ENCODE peak calls at places on chromosomes 13 and 19, in six cellular contexts. N is Panc1, I is GM06990, M is fibroblast of lung, A is cardiac fibroblast, U is fibroblast of mammary gland. X is an unnamed sample.

GRCh38 chr13:110126391-110126961 is 180.5 kb downstream of the COL4A1 start:
- DNase-seq in N (no peak), I (peak; percentile 35), M (peak; percentile 95), A (peak; percentile 94), U (peak; percentile 97), X (no peak)

GRCh38 chr13:24215007-24215633 is 54.6 kb downstream of the SPATA13 start:
- DNase-seq in N (no peak), I (no peak), M (no peak), A (no peak), U (no peak), X (no peak)

GRCh38 chr13:99970761-99971575 is 599 bp downstream of the ZIC5 start:
- DNase-seq in N (no peak), I (no peak), M (no peak), A (no peak), U (no peak), X (no peak)

GRCh38 chr19:23436944-23437343 is 41.7 kb upstream of the ZNF91 start:
- DNase-seq in N (no peak), I (no peak), M (no peak), A (no peak), U (peak; percentile 2), X (no peak)

GRCh38 chr19:7255119-7255518 is 39.1 kb downstream of the INSR start:
- DNase-seq in N (no peak), I (no peak), M (no peak), A (no peak), U (no peak), X (no peak)

GRCh38 chr13:62838891-62839290 is 1423.2 kb upstream of the PCDH20 start:
- DNase-seq in N (no peak), I (no peak), M (no peak), A (no peak), U (no peak), X (no peak)

GRCh38 chr19:39752390-39752789 is 14.6 kb upstream of the CLC start:
- DNase-seq in N (no peak), I (no peak), M (no peak), A (no peak), U (no peak), X (no peak)

GRCh38 chr19:51354742-51355148 is 11.4 kb downstream of the ETFB start:
- DNase-seq in N (no peak), I (no peak), M (peak; percentile 13), A (peak; percentile 61), U (no peak), X (no peak)

GRCh38 chr13:44109986-44110640 is 230.4 kb downstream of the LACC1 start:
- DNase-seq in N (no peak), I (no peak), M (no peak), A (no peak), U (no peak), X (no peak)

GRCh38 chr19:58252102-58252685 is 23.5 kb downstream of the ZNF544 start:
- DNase-seq in N (no peak), I (no peak), M (no peak), A (no peak), U (peak; percentile 31), X (no peak)

GRCh38 chr13:71408416-71408815 is 458.6 kb downstream of the DACH1 start:
- DNase-seq in N (no peak), I (no peak), M (no peak), A (no peak), U (no peak), X (no peak)

GRCh38 chr13:83824120-83824519 is 58.2 kb downstream of the SLITRK1 start:
- DNase-seq in N (no peak), I (no peak), M (no peak), A (no peak), U (no peak), X (no peak)

GRCh38 chr13:20001351-20001750 is 42.8 kb downstream of the ZMYM2 start:
- DNase-seq in N (no peak), I (no peak), M (peak; percentile 29), A (peak; percentile 19), U (no peak), X (no peak)

GRCh38 chr13:94987869-94988268 is 275.5 kb upstream of the SOX21 start:
- DNase-seq in N (no peak), I (no peak), M (no peak), A (no peak), U (peak; percentile 76), X (no peak)

GRCh38 chr19:50500753-50501151 is 10.2 kb downstream of the JOSD2 start:
- DNase-seq in N (no peak), I (no peak), M (no peak), A (no peak), U (no peak), X (no peak)

GRCh38 chr19:53365899-53366493 is 491 bp downstream of the ZNF525 start:
- DNase-seq in N (no peak), I (no peak), M (no peak), A (peak; percentile 17), U (no peak), X (no peak)

GRCh38 chr19:43527860-43528622 is 1.0 kb upstream of the ETHE1 start:
- DNase-seq in N (no peak), I (no peak), M (no peak), A (no peak), U (peak; percentile 44), X (no peak)

GRCh38 chr19:49639401-49640112 is 386 bp downstream of the RRAS start:
- DNase-seq in N (no peak), I (no peak), M (no peak), A (no peak), U (no peak), X (no peak)

GRCh38 chr19:27911122-27911898 is 1301.6 kb downstream of the UQCRFS1 start:
- DNase-seq in N (no peak), I (no peak), M (no peak), A (no peak), U (no peak), X (no peak)

GRCh38 chr19:46299695-46300094 is 2.9 kb downstream of the HIF3A start:
- DNase-seq in N (no peak), I (no peak), M (no peak), A (no peak), U (no peak), X (no peak)

GRCh38 chr13:48831248-48831647 is 144.5 kb upstream of the FNDC3A start:
- DNase-seq in N (no peak), I (no peak), M (no peak), A (peak; percentile 21), U (peak; percentile 44), X (no peak)

GRCh38 chr13:104522235-104523072 is 1456.2 kb upstream of the SLC10A2 start:
- DNase-seq in N (no peak), I (no peak), M (no peak), A (no peak), U (no peak), X (no peak)

GRCh38 chr19:58326914-58327726 is at the start of gene ZSCAN22:
- DNase-seq in N (peak; percentile 88), I (peak; percentile 93), M (peak; percentile 97), A (peak; percentile 96), U (peak; percentile 96), X (peak; percentile 97)

DNA sequence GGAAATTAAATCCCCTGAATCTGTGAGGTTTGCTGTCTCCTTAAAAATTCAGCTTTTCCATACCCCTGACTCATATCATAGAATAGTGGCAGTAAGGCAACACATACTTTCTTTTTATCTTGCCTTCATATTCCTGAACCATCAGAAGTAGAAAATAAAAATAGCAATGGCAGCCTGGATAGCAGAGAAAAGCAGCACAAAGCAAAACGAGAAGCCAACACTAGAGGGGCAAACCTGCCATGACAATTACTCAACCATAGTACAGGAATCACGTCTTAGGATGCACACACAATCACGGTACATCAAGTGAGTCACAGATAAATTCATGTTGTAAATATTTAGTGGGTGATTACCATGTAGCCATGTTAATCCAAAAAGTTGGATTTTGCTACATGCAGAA is 343.0 kb downstream of the ITGBL1 start:
- DNase-seq in N (no peak), I (no peak), M (no peak), A (no peak), U (peak; percentile 8), X (no peak)
- TF ChIP-seq CTCF in N (no peak), I (no peak), M (no peak), A (no peak), U (no peak), X (no peak)

GRCh38 chr13:34076943-34077703 is 259.2 kb downstream of the RFC3 start:
- DNase-seq in N (no peak), I (no peak), M (peak; percentile 52), A (peak; percentile 54), U (peak; percentile 39), X (no peak)
- TF ChIP-seq CTCF in N (peak; percentile 66), I (peak; percentile 59), M (peak; percentile 51), A (peak; percentile 62), U (peak; percentile 69), X (peak; percentile 7)

GRCh38 chr19:2722541-2723344 is 1.6 kb upstream of the DIRAS1 start:
- DNase-seq in N (no peak), I (no peak), M (peak; percentile 67), A (peak; percentile 84), U (peak; percentile 77), X (no peak)

GRCh38 chr19:2723345-2723715 is 2.2 kb upstream of the DIRAS1 start:
- DNase-seq in N (no peak), I (no peak), M (no peak), A (no peak), U (no peak), X (no peak)

GRCh38 chr19:2723747-2724146 is 2.6 kb upstream of the DIRAS1 start:
- DNase-seq in N (no peak), I (no peak), M (no peak), A (no peak), U (no peak), X (no peak)

GRCh38 chr19:2726160-2726855 is 5.1 kb upstream of the DIRAS1 start:
- DNase-seq in N (no peak), I (no peak), M (no peak), A (no peak), U (no peak), X (no peak)

DNA sequence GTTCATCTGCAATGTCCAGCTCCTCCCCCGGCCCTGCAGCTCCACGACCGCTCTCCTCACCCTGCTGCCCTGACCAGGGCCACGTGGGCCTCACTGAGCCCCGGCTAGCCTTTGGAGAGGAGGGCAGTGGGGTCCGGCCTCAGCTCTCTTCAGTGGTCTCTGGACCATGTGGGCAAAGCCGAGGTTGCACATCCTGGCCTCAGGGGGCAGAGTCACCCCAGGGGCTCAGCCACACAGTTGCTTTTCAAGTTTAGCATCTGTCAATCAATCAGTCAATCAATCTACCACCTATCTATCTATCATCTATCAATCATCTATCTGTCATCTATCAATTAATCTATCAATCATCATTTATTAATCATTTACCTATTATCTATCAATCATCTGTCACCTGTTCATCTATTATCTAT is 3.0 kb upstream of the DIRAS1 start:
- DNase-seq in N (no peak), I (no peak), M (no peak), A (no peak), U (no peak), X (no peak)
- TF ChIP-seq CTCF in N (no peak), I (peak; percentile 23), M (peak; percentile 6), A (no peak), U (peak; percentile 5), X (no peak)

DNA sequence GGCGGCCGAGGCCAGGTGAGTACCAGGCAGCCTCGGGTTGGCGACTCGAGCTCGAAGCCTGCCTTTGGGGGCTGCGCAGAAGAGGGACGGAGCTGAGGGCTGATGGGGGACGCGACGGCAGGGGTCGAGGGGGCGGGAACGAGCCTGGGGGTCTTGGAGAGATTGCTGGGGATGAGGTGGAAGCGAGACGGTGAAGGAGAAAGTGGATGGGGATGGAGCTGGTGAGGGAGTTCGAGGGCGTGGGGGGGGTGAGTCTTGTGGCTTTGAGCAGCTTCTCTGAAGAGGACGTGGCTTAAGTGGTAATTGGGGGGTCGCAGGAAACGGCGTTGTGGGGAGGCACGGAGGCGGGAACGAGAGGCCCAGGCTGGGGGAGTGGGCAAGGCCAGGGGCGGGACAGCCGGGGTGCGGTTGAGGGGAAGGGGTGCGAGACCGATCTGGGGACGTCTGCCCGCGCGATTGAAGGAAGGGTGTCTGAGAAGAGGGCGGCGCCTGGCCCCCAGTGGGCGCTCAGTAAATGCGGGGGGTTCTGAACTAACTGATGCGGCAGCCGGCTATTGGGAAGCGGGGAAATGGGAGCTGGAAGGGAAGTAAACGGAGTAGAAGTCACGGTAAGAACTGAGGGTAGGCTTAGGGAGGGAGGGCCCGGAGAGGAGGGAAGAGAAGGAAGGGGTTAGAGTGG is 422 bp downstream of the MYO9B start:
- DNase-seq in N (no peak), I (peak; percentile 71), M (no peak), A (peak; percentile 28), U (peak; percentile 14), X (no peak)
- TF ChIP-seq CTCF in N (no peak), I (peak; percentile 13), M (no peak), A (no peak), U (no peak), X (no peak)